ENCODE peak calls at places on chromosome 12, in eight cellular contexts. One of them, this sample, is unnamed.
A peak's percentile ranks its signal among the peaks of the same experiment; 100 is the strongest.

GRCh38 chr12:62537544-62537943 is 70.9 kb downstream of the MON2 start:
- DNase-seq in Panc1: no peak
- DNase-seq in A549: peak; percentile 57
- DNase-seq in aorta: no peak
- DNase-seq in neuronal stem cell: no peak
- DNase-seq in astrocyte of the cerebellum: peak; percentile 70
- DNase-seq in endothelial cell of umbilical vein: peak; percentile 78
- DNase-seq in AG09309: peak; percentile 59
- DNase-seq in this sample: no peak

GRCh38 chr12:111597731-111598636 is 1.1 kb downstream of the ATXN2 start:
- DNase-seq in Panc1: no peak
- DNase-seq in A549: peak; percentile 52
- DNase-seq in aorta: peak; percentile 84
- DNase-seq in neuronal stem cell: peak; percentile 45
- DNase-seq in astrocyte of the cerebellum: no peak
- DNase-seq in endothelial cell of umbilical vein: peak; percentile 31
- DNase-seq in AG09309: no peak
- DNase-seq in this sample: peak; percentile 91

GRCh38 chr12:47610847-47611246 is 95.0 kb downstream of the RPAP3 start:
- DNase-seq in Panc1: no peak
- DNase-seq in A549: no peak
- DNase-seq in aorta: no peak
- DNase-seq in neuronal stem cell: no peak
- DNase-seq in astrocyte of the cerebellum: no peak
- DNase-seq in endothelial cell of umbilical vein: no peak
- DNase-seq in AG09309: no peak
- DNase-seq in this sample: no peak

GRCh38 chr12:7162691-7163114 is 26.8 kb upstream of the PEX5 start:
- DNase-seq in Panc1: no peak
- DNase-seq in A549: peak; percentile 56
- DNase-seq in aorta: no peak
- DNase-seq in neuronal stem cell: no peak
- DNase-seq in astrocyte of the cerebellum: no peak
- DNase-seq in endothelial cell of umbilical vein: no peak
- DNase-seq in AG09309: no peak
- DNase-seq in this sample: no peak

GRCh38 chr12:50185975-50186663 is 18.9 kb upstream of the CERS5 start:
- DNase-seq in Panc1: no peak
- DNase-seq in A549: no peak
- DNase-seq in aorta: no peak
- DNase-seq in neuronal stem cell: no peak
- DNase-seq in astrocyte of the cerebellum: no peak
- DNase-seq in endothelial cell of umbilical vein: peak; percentile 92
- DNase-seq in AG09309: peak; percentile 89
- DNase-seq in this sample: no peak

GRCh38 chr12:50606675-50607379 is 102.0 kb downstream of the DIP2B start:
- DNase-seq in Panc1: no peak
- DNase-seq in A549: no peak
- DNase-seq in aorta: no peak
- DNase-seq in neuronal stem cell: no peak
- DNase-seq in astrocyte of the cerebellum: no peak
- DNase-seq in endothelial cell of umbilical vein: no peak
- DNase-seq in AG09309: no peak
- DNase-seq in this sample: no peak

GRCh38 chr12:118064608-118065007 is 3.6 kb upstream of the WSB2 start:
- DNase-seq in Panc1: no peak
- DNase-seq in A549: no peak
- DNase-seq in aorta: no peak
- DNase-seq in neuronal stem cell: no peak
- DNase-seq in astrocyte of the cerebellum: no peak
- DNase-seq in endothelial cell of umbilical vein: peak; percentile 9
- DNase-seq in AG09309: no peak
- DNase-seq in this sample: no peak

GRCh38 chr12:8562310-8562709 is 21.6 kb upstream of the CLEC4E start:
- DNase-seq in Panc1: no peak
- DNase-seq in A549: peak; percentile 44
- DNase-seq in aorta: no peak
- DNase-seq in neuronal stem cell: no peak
- DNase-seq in astrocyte of the cerebellum: no peak
- DNase-seq in endothelial cell of umbilical vein: no peak
- DNase-seq in AG09309: no peak
- DNase-seq in this sample: no peak

GRCh38 chr12:94640134-94640928 is 10.0 kb downstream of the TMCC3 start:
- DNase-seq in Panc1: no peak
- DNase-seq in A549: no peak
- DNase-seq in aorta: no peak
- DNase-seq in neuronal stem cell: no peak
- DNase-seq in astrocyte of the cerebellum: peak; percentile 90
- DNase-seq in endothelial cell of umbilical vein: no peak
- DNase-seq in AG09309: peak; percentile 73
- DNase-seq in this sample: no peak

GRCh38 chr12:2844786-2845185 is 10.0 kb upstream of the NRIP2 start:
- DNase-seq in Panc1: no peak
- DNase-seq in A549: no peak
- DNase-seq in aorta: no peak
- DNase-seq in neuronal stem cell: no peak
- DNase-seq in astrocyte of the cerebellum: no peak
- DNase-seq in endothelial cell of umbilical vein: no peak
- DNase-seq in AG09309: no peak
- DNase-seq in this sample: no peak

GRCh38 chr12:4441355-4442330 is 4.0 kb downstream of the FGF6 start:
- DNase-seq in Panc1: no peak
- DNase-seq in A549: no peak
- DNase-seq in aorta: no peak
- DNase-seq in neuronal stem cell: no peak
- DNase-seq in astrocyte of the cerebellum: no peak
- DNase-seq in endothelial cell of umbilical vein: no peak
- DNase-seq in AG09309: no peak
- DNase-seq in this sample: peak; percentile 48
- H3K4me3 ChIP-seq in Panc1: no peak overlapping the region
- H3K4me3 ChIP-seq in A549: no peak overlapping the region
- H3K4me3 ChIP-seq in aorta: no peak overlapping the region
- H3K4me3 ChIP-seq in neuronal stem cell: no peak overlapping the region
- H3K4me3 ChIP-seq in astrocyte of the cerebellum: no peak overlapping the region
- H3K4me3 ChIP-seq in endothelial cell of umbilical vein: no peak overlapping the region
- H3K4me3 ChIP-seq in AG09309: no peak overlapping the region
- H3K4me3 ChIP-seq in this sample: no peak overlapping the region

GRCh38 chr12:4308334-4308960 is 12.6 kb upstream of the TIGAR start:
- DNase-seq in Panc1: no peak
- DNase-seq in A549: no peak
- DNase-seq in aorta: no peak
- DNase-seq in neuronal stem cell: no peak
- DNase-seq in astrocyte of the cerebellum: no peak
- DNase-seq in endothelial cell of umbilical vein: no peak
- DNase-seq in AG09309: no peak
- DNase-seq in this sample: no peak
- H3K4me3 ChIP-seq in Panc1: no peak overlapping the region
- H3K4me3 ChIP-seq in A549: no peak overlapping the region
- H3K4me3 ChIP-seq in aorta: no peak overlapping the region
- H3K4me3 ChIP-seq in neuronal stem cell: no peak overlapping the region
- H3K4me3 ChIP-seq in astrocyte of the cerebellum: no peak overlapping the region
- H3K4me3 ChIP-seq in endothelial cell of umbilical vein: no peak overlapping the region
- H3K4me3 ChIP-seq in AG09309: no peak overlapping the region
- H3K4me3 ChIP-seq in this sample: no peak overlapping the region

DNA sequence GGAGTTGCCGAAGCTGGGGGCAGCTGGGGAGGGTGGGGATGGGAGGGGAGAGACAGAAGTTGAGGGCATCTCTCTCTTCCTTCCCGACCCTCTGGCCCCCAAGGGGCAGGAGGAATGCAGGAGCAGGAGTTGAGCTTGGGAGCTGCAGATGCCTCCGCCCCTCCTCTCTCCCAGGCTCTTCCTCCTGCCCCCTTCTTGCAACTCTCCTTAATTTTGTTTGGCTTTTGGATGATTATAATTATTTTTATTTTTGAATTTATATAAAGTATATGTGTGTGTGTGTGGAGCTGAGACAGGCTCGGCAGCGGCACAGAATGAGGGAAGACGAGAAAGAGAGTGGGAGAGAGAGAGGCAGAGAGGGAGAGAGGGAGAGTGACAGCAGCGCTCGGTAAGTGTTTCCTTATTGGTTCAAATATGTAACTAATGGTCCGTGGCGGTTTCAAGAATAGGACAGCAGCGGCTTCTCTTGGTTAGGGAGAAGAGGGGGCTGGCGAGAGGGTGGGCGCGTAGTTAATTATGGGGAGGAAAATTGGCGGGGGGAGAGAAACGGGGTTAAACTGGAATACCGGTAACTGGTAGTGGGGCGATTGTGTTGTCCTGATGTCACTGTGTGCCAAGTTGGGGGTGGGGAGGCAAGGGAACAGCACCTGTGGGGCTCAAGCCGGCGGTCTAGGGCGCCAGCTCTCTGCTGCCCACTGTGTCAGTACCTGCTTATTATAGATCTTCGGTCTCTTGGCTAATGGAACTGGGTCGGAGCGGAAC is 8.4 kb downstream of the HOXC8 start:
- DNase-seq in Panc1: no peak
- DNase-seq in A549: peak; percentile 80
- DNase-seq in aorta: no peak
- DNase-seq in neuronal stem cell: no peak
- DNase-seq in astrocyte of the cerebellum: no peak
- DNase-seq in endothelial cell of umbilical vein: no peak
- DNase-seq in AG09309: no peak
- DNase-seq in this sample: no peak
- H3K4me3 ChIP-seq in Panc1: peak overlapping the region; percentile 91
- H3K4me3 ChIP-seq in A549: peak overlapping the region; percentile 61
- H3K4me3 ChIP-seq in aorta: peak overlapping the region; percentile 14
- H3K4me3 ChIP-seq in neuronal stem cell: peak overlapping the region; percentile 48
- H3K4me3 ChIP-seq in astrocyte of the cerebellum: peak overlapping the region; percentile 16
- H3K4me3 ChIP-seq in endothelial cell of umbilical vein: no peak overlapping the region
- H3K4me3 ChIP-seq in AG09309: peak overlapping the region; percentile 77
- H3K4me3 ChIP-seq in this sample: peak overlapping the region; percentile 20

GRCh38 chr12:27511723-27512045 is 12.3 kb upstream of the PPFIBP1 start:
- DNase-seq in Panc1: no peak
- DNase-seq in A549: no peak
- DNase-seq in aorta: no peak
- DNase-seq in neuronal stem cell: no peak
- DNase-seq in astrocyte of the cerebellum: no peak
- DNase-seq in endothelial cell of umbilical vein: no peak
- DNase-seq in AG09309: no peak
- DNase-seq in this sample: no peak
- H3K4me3 ChIP-seq in Panc1: no peak overlapping the region
- H3K4me3 ChIP-seq in A549: no peak overlapping the region
- H3K4me3 ChIP-seq in aorta: no peak overlapping the region
- H3K4me3 ChIP-seq in neuronal stem cell: no peak overlapping the region
- H3K4me3 ChIP-seq in astrocyte of the cerebellum: no peak overlapping the region
- H3K4me3 ChIP-seq in endothelial cell of umbilical vein: no peak overlapping the region
- H3K4me3 ChIP-seq in AG09309: no peak overlapping the region
- H3K4me3 ChIP-seq in this sample: no peak overlapping the region

GRCh38 chr12:24421759-24422158 is 472.3 kb upstream of the SOX5 start:
- DNase-seq in Panc1: no peak
- DNase-seq in A549: no peak
- DNase-seq in aorta: no peak
- DNase-seq in neuronal stem cell: no peak
- DNase-seq in astrocyte of the cerebellum: no peak
- DNase-seq in endothelial cell of umbilical vein: no peak
- DNase-seq in AG09309: no peak
- DNase-seq in this sample: no peak
- H3K4me3 ChIP-seq in Panc1: no peak overlapping the region
- H3K4me3 ChIP-seq in A549: no peak overlapping the region
- H3K4me3 ChIP-seq in aorta: no peak overlapping the region
- H3K4me3 ChIP-seq in neuronal stem cell: no peak overlapping the region
- H3K4me3 ChIP-seq in astrocyte of the cerebellum: no peak overlapping the region
- H3K4me3 ChIP-seq in endothelial cell of umbilical vein: no peak overlapping the region
- H3K4me3 ChIP-seq in AG09309: no peak overlapping the region
- H3K4me3 ChIP-seq in this sample: no peak overlapping the region

GRCh38 chr12:65879878-65880277 is 55.6 kb downstream of the HMGA2 start:
- DNase-seq in Panc1: no peak
- DNase-seq in A549: no peak
- DNase-seq in aorta: no peak
- DNase-seq in neuronal stem cell: no peak
- DNase-seq in astrocyte of the cerebellum: peak; percentile 86
- DNase-seq in endothelial cell of umbilical vein: peak; percentile 54
- DNase-seq in AG09309: peak; percentile 94
- DNase-seq in this sample: no peak

GRCh38 chr12:65881348-65881961 is 57.2 kb downstream of the HMGA2 start:
- DNase-seq in Panc1: no peak
- DNase-seq in A549: no peak
- DNase-seq in aorta: no peak
- DNase-seq in neuronal stem cell: no peak
- DNase-seq in astrocyte of the cerebellum: no peak
- DNase-seq in endothelial cell of umbilical vein: no peak
- DNase-seq in AG09309: peak; percentile 63
- DNase-seq in this sample: no peak

GRCh38 chr12:65882504-65882903 is 58.2 kb downstream of the HMGA2 start:
- DNase-seq in Panc1: no peak
- DNase-seq in A549: no peak
- DNase-seq in aorta: no peak
- DNase-seq in neuronal stem cell: no peak
- DNase-seq in astrocyte of the cerebellum: no peak
- DNase-seq in endothelial cell of umbilical vein: no peak
- DNase-seq in AG09309: no peak
- DNase-seq in this sample: no peak

GRCh38 chr12:65885312-65885711 is 61.0 kb downstream of the HMGA2 start:
- DNase-seq in Panc1: no peak
- DNase-seq in A549: no peak
- DNase-seq in aorta: no peak
- DNase-seq in neuronal stem cell: no peak
- DNase-seq in astrocyte of the cerebellum: no peak
- DNase-seq in endothelial cell of umbilical vein: peak; percentile 86
- DNase-seq in AG09309: no peak
- DNase-seq in this sample: no peak

DNA sequence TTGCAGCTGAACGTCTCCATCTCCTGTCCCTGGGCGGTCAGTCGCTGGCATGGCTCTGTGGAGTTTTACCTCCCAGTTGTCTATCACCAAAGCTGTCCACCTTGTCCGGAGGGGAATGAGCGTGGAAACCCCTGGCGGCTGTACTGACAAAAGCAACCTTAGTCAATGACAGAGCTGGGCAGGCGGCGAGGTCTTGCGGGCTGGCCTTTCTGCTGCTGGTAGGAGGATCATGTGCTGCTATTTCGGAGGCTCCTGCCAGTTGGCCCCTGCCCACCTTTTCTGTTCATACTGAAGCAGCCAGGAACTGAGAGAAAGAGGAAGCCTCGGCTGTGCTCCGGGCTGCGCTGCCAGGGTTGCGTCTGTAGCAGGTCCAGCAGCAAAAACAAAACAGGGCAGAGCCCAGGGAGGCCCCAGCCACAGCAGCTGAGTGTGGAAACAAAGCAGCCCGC is 57.7 kb downstream of the HMGA2 start:
- DNase-seq in Panc1: no peak
- DNase-seq in A549: no peak
- DNase-seq in aorta: peak; percentile 87
- DNase-seq in neuronal stem cell: no peak
- DNase-seq in astrocyte of the cerebellum: peak; percentile 90
- DNase-seq in endothelial cell of umbilical vein: peak; percentile 91
- DNase-seq in AG09309: no peak
- DNase-seq in this sample: peak; percentile 89
- H3K4me3 ChIP-seq in Panc1: no peak overlapping the region
- H3K4me3 ChIP-seq in A549: no peak overlapping the region
- H3K4me3 ChIP-seq in aorta: peak overlapping the region; percentile 32
- H3K4me3 ChIP-seq in neuronal stem cell: no peak overlapping the region
- H3K4me3 ChIP-seq in astrocyte of the cerebellum: peak overlapping the region; percentile 39
- H3K4me3 ChIP-seq in endothelial cell of umbilical vein: peak overlapping the region; percentile 16
- H3K4me3 ChIP-seq in AG09309: peak overlapping the region; percentile 21
- H3K4me3 ChIP-seq in this sample: peak overlapping the region; percentile 22